ENCODE peak calls at places on chromosomes 3 and 15, in ten cellular contexts. One of them, this sample, is unnamed.

GRCh38 chr3:111712294-111713180 is 117.4 kb upstream of the ZBED2 start:
- DNase-seq in GM23338: no peak
- DNase-seq in PC-3: no peak
- DNase-seq in brain microvascular endothelial cell: no peak
- DNase-seq in dorsolateral prefrontal cortex: no peak
- DNase-seq in nephron progenitor cell: peak
- DNase-seq in WTC11: no peak
- DNase-seq in astrocyte of the spinal cord: peak
- DNase-seq in kidney: peak
- DNase-seq in GM12864: no peak
- DNase-seq in this sample: no peak

GRCh38 chr15:23857028-23857641 is 170.0 kb upstream of the NDN start:
- DNase-seq in GM23338: peak
- DNase-seq in PC-3: peak
- DNase-seq in brain microvascular endothelial cell: peak
- DNase-seq in dorsolateral prefrontal cortex: peak
- DNase-seq in nephron progenitor cell: peak
- DNase-seq in WTC11: peak
- DNase-seq in astrocyte of the spinal cord: peak
- DNase-seq in kidney: no peak
- DNase-seq in GM12864: no peak
- DNase-seq in this sample: peak

GRCh38 chr3:48130321-48130881 is 57.8 kb downstream of the CDC25A start:
- DNase-seq in GM23338: no peak
- DNase-seq in PC-3: no peak
- DNase-seq in brain microvascular endothelial cell: peak
- DNase-seq in dorsolateral prefrontal cortex: peak
- DNase-seq in nephron progenitor cell: no peak
- DNase-seq in WTC11: no peak
- DNase-seq in astrocyte of the spinal cord: peak
- DNase-seq in kidney: peak
- DNase-seq in GM12864: no peak
- DNase-seq in this sample: peak

GRCh38 chr3:71497367-71497925 is 86.1 kb downstream of the FOXP1 start:
- DNase-seq in GM23338: peak
- DNase-seq in PC-3: no peak
- DNase-seq in brain microvascular endothelial cell: no peak
- DNase-seq in dorsolateral prefrontal cortex: no peak
- DNase-seq in nephron progenitor cell: no peak
- DNase-seq in WTC11: peak
- DNase-seq in astrocyte of the spinal cord: peak
- DNase-seq in kidney: no peak
- DNase-seq in GM12864: no peak
- DNase-seq in this sample: no peak

GRCh38 chr15:32803631-32804030 is 85.8 kb downstream of the GREM1 start:
- DNase-seq in GM23338: no peak
- DNase-seq in PC-3: peak
- DNase-seq in brain microvascular endothelial cell: no peak
- DNase-seq in dorsolateral prefrontal cortex: no peak
- DNase-seq in nephron progenitor cell: no peak
- DNase-seq in WTC11: no peak
- DNase-seq in astrocyte of the spinal cord: no peak
- DNase-seq in kidney: no peak
- DNase-seq in GM12864: no peak
- DNase-seq in this sample: no peak

GRCh38 chr15:69583627-69584026 is 131.0 kb downstream of the RPLP1 start:
- DNase-seq in GM23338: no peak
- DNase-seq in PC-3: no peak
- DNase-seq in brain microvascular endothelial cell: no peak
- DNase-seq in dorsolateral prefrontal cortex: no peak
- DNase-seq in nephron progenitor cell: no peak
- DNase-seq in WTC11: no peak
- DNase-seq in astrocyte of the spinal cord: no peak
- DNase-seq in kidney: no peak
- DNase-seq in GM12864: no peak
- DNase-seq in this sample: no peak

GRCh38 chr3:16146015-16146730 is 28.3 kb upstream of the GALNT15 start:
- DNase-seq in GM23338: no peak
- DNase-seq in PC-3: no peak
- DNase-seq in brain microvascular endothelial cell: no peak
- DNase-seq in dorsolateral prefrontal cortex: no peak
- DNase-seq in nephron progenitor cell: no peak
- DNase-seq in WTC11: no peak
- DNase-seq in astrocyte of the spinal cord: no peak
- DNase-seq in kidney: no peak
- DNase-seq in GM12864: no peak
- DNase-seq in this sample: no peak

GRCh38 chr3:194208701-194209100 is 72.8 kb downstream of the HES1 start:
- DNase-seq in GM23338: no peak
- DNase-seq in PC-3: no peak
- DNase-seq in brain microvascular endothelial cell: no peak
- DNase-seq in dorsolateral prefrontal cortex: no peak
- DNase-seq in nephron progenitor cell: no peak
- DNase-seq in WTC11: no peak
- DNase-seq in astrocyte of the spinal cord: no peak
- DNase-seq in kidney: no peak
- DNase-seq in GM12864: no peak
- DNase-seq in this sample: no peak

GRCh38 chr3:126983653-126984390 is 907 bp downstream of the PLXNA1 start:
- DNase-seq in GM23338: peak
- DNase-seq in PC-3: no peak
- DNase-seq in brain microvascular endothelial cell: no peak
- DNase-seq in dorsolateral prefrontal cortex: no peak
- DNase-seq in nephron progenitor cell: peak
- DNase-seq in WTC11: peak
- DNase-seq in astrocyte of the spinal cord: peak
- DNase-seq in kidney: no peak
- DNase-seq in GM12864: no peak
- DNase-seq in this sample: peak

GRCh38 chr15:81303241-81304225 is 20.4 kb downstream of the STARD5 start:
- DNase-seq in GM23338: peak
- DNase-seq in PC-3: no peak
- DNase-seq in brain microvascular endothelial cell: peak
- DNase-seq in dorsolateral prefrontal cortex: no peak
- DNase-seq in nephron progenitor cell: no peak
- DNase-seq in WTC11: peak
- DNase-seq in astrocyte of the spinal cord: no peak
- DNase-seq in kidney: no peak
- DNase-seq in GM12864: no peak
- DNase-seq in this sample: no peak

GRCh38 chr3:141485578-141486415 is 1.0 kb upstream of the RASA2 start:
- DNase-seq in GM23338: peak
- DNase-seq in PC-3: peak
- DNase-seq in brain microvascular endothelial cell: peak
- DNase-seq in dorsolateral prefrontal cortex: no peak
- DNase-seq in nephron progenitor cell: no peak
- DNase-seq in WTC11: no peak
- DNase-seq in astrocyte of the spinal cord: peak
- DNase-seq in kidney: no peak
- DNase-seq in GM12864: no peak
- DNase-seq in this sample: no peak

DNA sequence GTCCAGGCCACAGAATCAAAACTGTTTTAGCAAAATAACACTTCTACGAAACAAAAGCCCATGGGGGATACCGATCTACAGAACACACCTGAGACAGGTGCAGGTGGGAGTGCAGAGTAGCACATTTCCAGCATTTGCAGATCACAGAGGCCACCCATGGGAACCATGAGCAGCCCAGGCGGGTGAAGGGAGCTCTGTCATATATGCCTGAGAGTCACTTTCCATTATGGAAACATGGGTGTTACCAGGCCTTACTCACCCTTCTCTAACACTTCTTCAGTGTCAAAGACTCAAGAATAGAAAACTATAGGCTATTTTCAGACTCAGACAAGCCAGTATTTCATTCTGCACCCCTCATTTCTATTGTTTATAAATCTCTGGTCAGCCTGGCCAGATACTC is 3.5 kb downstream of the PLA1A start:
- DNase-seq in GM23338: no peak
- DNase-seq in PC-3: no peak
- DNase-seq in brain microvascular endothelial cell: no peak
- DNase-seq in dorsolateral prefrontal cortex: no peak
- DNase-seq in nephron progenitor cell: no peak
- DNase-seq in WTC11: no peak
- DNase-seq in astrocyte of the spinal cord: no peak
- DNase-seq in kidney: no peak
- DNase-seq in GM12864: no peak
- DNase-seq in this sample: no peak
- TF ChIP-seq CTCF in GM23338: no peak
- TF ChIP-seq CTCF in PC-3: no peak
- TF ChIP-seq CTCF in brain microvascular endothelial cell: no peak
- TF ChIP-seq CTCF in dorsolateral prefrontal cortex: no peak
- TF ChIP-seq CTCF in nephron progenitor cell: no peak
- TF ChIP-seq CTCF in WTC11: no peak
- TF ChIP-seq CTCF in astrocyte of the spinal cord: no peak
- TF ChIP-seq CTCF in kidney: no peak
- TF ChIP-seq CTCF in GM12864: no peak
- TF ChIP-seq CTCF in this sample: no peak

GRCh38 chr15:79540551-79540950 is 108.4 kb downstream of the MINAR1 start:
- DNase-seq in GM23338: peak
- DNase-seq in PC-3: peak
- DNase-seq in brain microvascular endothelial cell: no peak
- DNase-seq in dorsolateral prefrontal cortex: no peak
- DNase-seq in nephron progenitor cell: no peak
- DNase-seq in WTC11: no peak
- DNase-seq in astrocyte of the spinal cord: no peak
- DNase-seq in kidney: no peak
- DNase-seq in GM12864: no peak
- DNase-seq in this sample: no peak
- TF ChIP-seq CTCF in GM23338: peak
- TF ChIP-seq CTCF in PC-3: peak
- TF ChIP-seq CTCF in brain microvascular endothelial cell: no peak
- TF ChIP-seq CTCF in dorsolateral prefrontal cortex: no peak
- TF ChIP-seq CTCF in nephron progenitor cell: no peak
- TF ChIP-seq CTCF in WTC11: no peak
- TF ChIP-seq CTCF in astrocyte of the spinal cord: no peak
- TF ChIP-seq CTCF in kidney: no peak
- TF ChIP-seq CTCF in GM12864: no peak
- TF ChIP-seq CTCF in this sample: peak

GRCh38 chr15:74543043-74543422 is 2.0 kb downstream of the ARID3B start:
- DNase-seq in GM23338: no peak
- DNase-seq in PC-3: no peak
- DNase-seq in brain microvascular endothelial cell: no peak
- DNase-seq in dorsolateral prefrontal cortex: no peak
- DNase-seq in nephron progenitor cell: no peak
- DNase-seq in WTC11: no peak
- DNase-seq in astrocyte of the spinal cord: no peak
- DNase-seq in kidney: no peak
- DNase-seq in GM12864: no peak
- DNase-seq in this sample: no peak

GRCh38 chr15:74545061-74545460 is 4.0 kb downstream of the ARID3B start:
- DNase-seq in GM23338: no peak
- DNase-seq in PC-3: no peak
- DNase-seq in brain microvascular endothelial cell: no peak
- DNase-seq in dorsolateral prefrontal cortex: no peak
- DNase-seq in nephron progenitor cell: no peak
- DNase-seq in WTC11: no peak
- DNase-seq in astrocyte of the spinal cord: no peak
- DNase-seq in kidney: no peak
- DNase-seq in GM12864: no peak
- DNase-seq in this sample: no peak

GRCh38 chr15:74541494-74542191 is 623 bp downstream of the ARID3B start:
- DNase-seq in GM23338: peak
- DNase-seq in PC-3: peak
- DNase-seq in brain microvascular endothelial cell: peak
- DNase-seq in dorsolateral prefrontal cortex: peak
- DNase-seq in nephron progenitor cell: peak
- DNase-seq in WTC11: no peak
- DNase-seq in astrocyte of the spinal cord: peak
- DNase-seq in kidney: no peak
- DNase-seq in GM12864: peak
- DNase-seq in this sample: no peak

GRCh38 chr15:74542192-74543042 is 1.4 kb downstream of the ARID3B start:
- DNase-seq in GM23338: no peak
- DNase-seq in PC-3: no peak
- DNase-seq in brain microvascular endothelial cell: no peak
- DNase-seq in dorsolateral prefrontal cortex: no peak
- DNase-seq in nephron progenitor cell: no peak
- DNase-seq in WTC11: no peak
- DNase-seq in astrocyte of the spinal cord: peak
- DNase-seq in kidney: no peak
- DNase-seq in GM12864: no peak
- DNase-seq in this sample: no peak

DNA sequence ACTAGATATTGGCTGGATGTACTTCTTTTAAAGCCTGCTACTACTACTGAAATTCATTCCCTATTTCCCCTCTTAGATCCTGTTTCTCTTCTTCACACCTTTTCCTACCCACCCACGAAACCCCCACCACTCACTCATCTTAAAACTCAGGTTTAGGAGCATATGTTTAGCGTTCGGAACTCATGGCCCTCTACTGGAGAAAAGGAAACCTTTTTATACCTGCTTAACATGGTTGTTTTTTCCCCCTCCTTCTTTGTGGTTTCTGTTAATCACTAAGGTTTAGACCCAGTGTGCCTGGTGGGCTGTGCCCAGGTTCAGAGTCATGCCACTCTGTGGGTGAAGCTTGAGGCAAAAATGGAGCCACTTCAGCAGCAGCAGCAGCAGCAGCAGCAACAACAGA is 2.6 kb downstream of the ARID3B start:
- DNase-seq in GM23338: peak
- DNase-seq in PC-3: peak
- DNase-seq in brain microvascular endothelial cell: no peak
- DNase-seq in dorsolateral prefrontal cortex: no peak
- DNase-seq in nephron progenitor cell: no peak
- DNase-seq in WTC11: no peak
- DNase-seq in astrocyte of the spinal cord: no peak
- DNase-seq in kidney: no peak
- DNase-seq in GM12864: no peak
- DNase-seq in this sample: no peak
- TF ChIP-seq CTCF in GM23338: peak
- TF ChIP-seq CTCF in PC-3: peak
- TF ChIP-seq CTCF in brain microvascular endothelial cell: peak
- TF ChIP-seq CTCF in dorsolateral prefrontal cortex: no peak
- TF ChIP-seq CTCF in nephron progenitor cell: peak
- TF ChIP-seq CTCF in WTC11: no peak
- TF ChIP-seq CTCF in astrocyte of the spinal cord: peak
- TF ChIP-seq CTCF in kidney: no peak
- TF ChIP-seq CTCF in GM12864: peak
- TF ChIP-seq CTCF in this sample: no peak

DNA sequence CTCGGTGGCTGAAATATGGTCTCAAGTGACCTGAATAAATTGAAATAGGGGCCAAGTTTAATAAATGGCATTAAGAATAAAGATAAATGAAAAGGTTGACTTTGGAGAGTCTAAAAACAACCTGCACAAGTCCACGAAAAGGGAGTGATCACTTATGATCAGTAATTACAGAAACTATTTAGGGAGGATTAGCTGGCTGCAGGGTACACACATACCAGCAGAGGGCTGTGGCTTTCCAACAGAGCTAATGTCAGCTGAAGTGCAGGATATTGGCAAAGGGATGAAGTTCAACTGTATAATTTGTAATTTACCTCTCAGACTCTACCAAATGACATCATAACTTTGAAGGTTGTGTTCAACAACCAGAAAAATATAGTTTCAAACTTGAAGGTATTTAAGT is 86.8 kb downstream of the SYNPR start:
- DNase-seq in GM23338: peak
- DNase-seq in PC-3: no peak
- DNase-seq in brain microvascular endothelial cell: no peak
- DNase-seq in dorsolateral prefrontal cortex: no peak
- DNase-seq in nephron progenitor cell: peak
- DNase-seq in WTC11: peak
- DNase-seq in astrocyte of the spinal cord: no peak
- DNase-seq in kidney: no peak
- DNase-seq in GM12864: no peak
- DNase-seq in this sample: no peak
- TF ChIP-seq CTCF in GM23338: peak
- TF ChIP-seq CTCF in PC-3: peak
- TF ChIP-seq CTCF in brain microvascular endothelial cell: peak
- TF ChIP-seq CTCF in dorsolateral prefrontal cortex: peak
- TF ChIP-seq CTCF in nephron progenitor cell: peak
- TF ChIP-seq CTCF in WTC11: peak
- TF ChIP-seq CTCF in astrocyte of the spinal cord: peak
- TF ChIP-seq CTCF in kidney: peak
- TF ChIP-seq CTCF in GM12864: peak
- TF ChIP-seq CTCF in this sample: peak

This sample was measured in mesothelial cell of epicardium.